ENCODE peak calls at places on chromosomes 4 and X, in nine cellular contexts. One of them, this sample, is unnamed.

GRCh38 chr4:14669418-14669817 is 332.9 kb upstream of the CPEB2 start:
- DNase-seq in stomach: no peak
- DNase-seq in breast epithelium: no peak
- DNase-seq in pancreas: no peak
- DNase-seq in adrenal gland: no peak
- DNase-seq in endodermal cell: no peak
- DNase-seq in prostate gland: no peak
- DNase-seq in astrocyte: no peak
- DNase-seq in psoas muscle: no peak
- DNase-seq in this sample: no peak

GRCh38 chrX:41541381-41541780 is 94.2 kb downstream of the NYX start:
- DNase-seq in prostate gland: no peak
- DNase-seq in adrenal gland: no peak
- DNase-seq in psoas muscle: no peak
- DNase-seq in endodermal cell: no peak
- DNase-seq in astrocyte: peak; percentile 17
- DNase-seq in breast epithelium: no peak
- DNase-seq in pancreas: no peak
- DNase-seq in stomach: no peak
- DNase-seq in this sample: no peak

GRCh38 chrX:12330841-12331240 is 192.6 kb downstream of the FRMPD4 start:
- DNase-seq in psoas muscle: no peak
- DNase-seq in stomach: no peak
- DNase-seq in pancreas: no peak
- DNase-seq in astrocyte: no peak
- DNase-seq in endodermal cell: no peak
- DNase-seq in prostate gland: no peak
- DNase-seq in breast epithelium: no peak
- DNase-seq in adrenal gland: no peak
- DNase-seq in this sample: no peak

GRCh38 chr4:120691536-120691935 is 231.0 kb downstream of the PRDM5 start:
- DNase-seq in pancreas: no peak
- DNase-seq in stomach: no peak
- DNase-seq in prostate gland: no peak
- DNase-seq in breast epithelium: no peak
- DNase-seq in astrocyte: peak; percentile 18
- DNase-seq in psoas muscle: no peak
- DNase-seq in adrenal gland: no peak
- DNase-seq in endodermal cell: no peak
- DNase-seq in this sample: no peak

GRCh38 chrX:153776611-153777045 is 4.2 kb upstream of the SRPK3 start:
- DNase-seq in endodermal cell: no peak
- DNase-seq in adrenal gland: no peak
- DNase-seq in psoas muscle: no peak
- DNase-seq in pancreas: no peak
- DNase-seq in breast epithelium: no peak
- DNase-seq in astrocyte: no peak
- DNase-seq in stomach: no peak
- DNase-seq in prostate gland: no peak
- DNase-seq in this sample: no peak

GRCh38 chrX:150352581-150352980 is 10.5 kb upstream of the MAMLD1 start:
- DNase-seq in endodermal cell: no peak
- DNase-seq in pancreas: no peak
- DNase-seq in psoas muscle: no peak
- DNase-seq in adrenal gland: no peak
- DNase-seq in astrocyte: no peak
- DNase-seq in breast epithelium: no peak
- DNase-seq in prostate gland: no peak
- DNase-seq in stomach: no peak
- DNase-seq in this sample: no peak

GRCh38 chr4:175542787-175543186 is 269.3 kb downstream of the GPM6A start:
- DNase-seq in psoas muscle: no peak
- DNase-seq in astrocyte: no peak
- DNase-seq in pancreas: no peak
- DNase-seq in adrenal gland: no peak
- DNase-seq in prostate gland: no peak
- DNase-seq in endodermal cell: no peak
- DNase-seq in stomach: no peak
- DNase-seq in breast epithelium: no peak
- DNase-seq in this sample: no peak

GRCh38 chr4:176205299-176205698 is 9.9 kb upstream of the SPATA4 start:
- DNase-seq in breast epithelium: no peak
- DNase-seq in pancreas: no peak
- DNase-seq in astrocyte: no peak
- DNase-seq in endodermal cell: peak; percentile 64
- DNase-seq in prostate gland: no peak
- DNase-seq in stomach: no peak
- DNase-seq in psoas muscle: no peak
- DNase-seq in adrenal gland: no peak
- DNase-seq in this sample: no peak

GRCh38 chrX:111095974-111096870 is at the start of gene PAK3:
- DNase-seq in breast epithelium: no peak
- DNase-seq in pancreas: peak; percentile 82
- DNase-seq in stomach: peak; percentile 35
- DNase-seq in prostate gland: no peak
- DNase-seq in psoas muscle: no peak
- DNase-seq in astrocyte: peak; percentile 90
- DNase-seq in endodermal cell: peak; percentile 87
- DNase-seq in adrenal gland: peak; percentile 19
- DNase-seq in this sample: no peak

GRCh38 chrX:47958943-47959342 is 44.8 kb downstream of the ZNF182 start:
- DNase-seq in prostate gland: no peak
- DNase-seq in astrocyte: no peak
- DNase-seq in psoas muscle: no peak
- DNase-seq in pancreas: no peak
- DNase-seq in breast epithelium: no peak
- DNase-seq in endodermal cell: peak; percentile 61
- DNase-seq in adrenal gland: no peak
- DNase-seq in stomach: no peak
- DNase-seq in this sample: peak; percentile 11

GRCh38 chrX:37454537-37455285 is 105.5 kb downstream of the PRRG1 start:
- DNase-seq in astrocyte: peak; percentile 70
- DNase-seq in endodermal cell: peak; percentile 55
- DNase-seq in adrenal gland: no peak
- DNase-seq in breast epithelium: no peak
- DNase-seq in stomach: no peak
- DNase-seq in pancreas: no peak
- DNase-seq in prostate gland: no peak
- DNase-seq in psoas muscle: no peak
- DNase-seq in this sample: no peak

GRCh38 chr4:26812049-26812729 is 48.5 kb upstream of the STIM2 start:
- DNase-seq in breast epithelium: no peak
- DNase-seq in pancreas: no peak
- DNase-seq in endodermal cell: no peak
- DNase-seq in prostate gland: no peak
- DNase-seq in psoas muscle: no peak
- DNase-seq in stomach: no peak
- DNase-seq in adrenal gland: no peak
- DNase-seq in astrocyte: no peak
- DNase-seq in this sample: no peak

GRCh38 chrX:44306336-44306735 is 37.1 kb downstream of the EFHC2 start:
- DNase-seq in adrenal gland: no peak
- DNase-seq in pancreas: no peak
- DNase-seq in breast epithelium: no peak
- DNase-seq in prostate gland: no peak
- DNase-seq in astrocyte: peak; percentile 4
- DNase-seq in psoas muscle: no peak
- DNase-seq in endodermal cell: no peak
- DNase-seq in stomach: peak; percentile 37
- DNase-seq in this sample: no peak

GRCh38 chr4:174669278-174669677 is 147.0 kb upstream of the HPGD start:
- DNase-seq in stomach: no peak
- DNase-seq in breast epithelium: no peak
- DNase-seq in pancreas: no peak
- DNase-seq in psoas muscle: no peak
- DNase-seq in astrocyte: peak; percentile 88
- DNase-seq in endodermal cell: no peak
- DNase-seq in prostate gland: no peak
- DNase-seq in adrenal gland: peak; percentile 35
- DNase-seq in this sample: no peak

GRCh38 chr4:59904331-59904730 is 1295.8 kb upstream of the ADGRL3 start:
- DNase-seq in stomach: no peak
- DNase-seq in pancreas: no peak
- DNase-seq in astrocyte: no peak
- DNase-seq in breast epithelium: no peak
- DNase-seq in psoas muscle: no peak
- DNase-seq in adrenal gland: no peak
- DNase-seq in prostate gland: no peak
- DNase-seq in endodermal cell: no peak
- DNase-seq in this sample: no peak

GRCh38 chr4:3500111-3500510 is 32.1 kb downstream of the LRPAP1 start:
- DNase-seq in adrenal gland: no peak
- DNase-seq in pancreas: no peak
- DNase-seq in breast epithelium: no peak
- DNase-seq in stomach: no peak
- DNase-seq in endodermal cell: no peak
- DNase-seq in psoas muscle: no peak
- DNase-seq in prostate gland: no peak
- DNase-seq in astrocyte: no peak
- DNase-seq in this sample: no peak

GRCh38 chr4:83552085-83552484 is 16.2 kb downstream of the GPAT3 start:
- DNase-seq in adrenal gland: no peak
- DNase-seq in psoas muscle: no peak
- DNase-seq in breast epithelium: no peak
- DNase-seq in stomach: no peak
- DNase-seq in pancreas: no peak
- DNase-seq in prostate gland: no peak
- DNase-seq in astrocyte: no peak
- DNase-seq in endodermal cell: no peak
- DNase-seq in this sample: no peak

DNA sequence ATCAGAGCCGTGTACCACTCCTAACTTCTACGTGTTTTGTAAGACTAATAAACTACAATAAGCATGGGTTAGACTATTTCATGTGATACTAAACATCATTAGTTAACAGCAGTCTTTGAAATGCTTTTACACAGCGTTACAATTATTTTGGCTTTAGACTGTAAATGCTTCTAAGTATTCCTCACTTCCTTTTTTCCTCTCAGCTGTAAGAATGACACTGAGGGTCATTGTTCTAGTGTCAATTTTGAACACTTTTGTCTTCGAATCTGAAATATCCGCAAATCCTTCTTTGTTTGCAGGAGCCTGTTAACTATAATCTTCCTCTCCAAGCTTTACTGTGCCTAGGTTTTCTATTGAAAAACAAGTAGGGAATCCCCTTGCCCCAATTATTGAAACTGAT is 1.5 kb downstream of the ABCE1 start:
- DNase-seq in astrocyte: peak; percentile 26
- DNase-seq in breast epithelium: no peak
- DNase-seq in pancreas: no peak
- DNase-seq in stomach: no peak
- DNase-seq in adrenal gland: no peak
- DNase-seq in endodermal cell: no peak
- DNase-seq in psoas muscle: no peak
- DNase-seq in prostate gland: no peak
- DNase-seq in this sample: no peak
- H3K27ac ChIP-seq in astrocyte: peak overlapping the region; percentile 96
- H3K27ac ChIP-seq in breast epithelium: no peak overlapping the region
- H3K27ac ChIP-seq in pancreas: no peak overlapping the region
- H3K27ac ChIP-seq in stomach: no peak overlapping the region
- H3K27ac ChIP-seq in adrenal gland: no peak overlapping the region
- H3K27ac ChIP-seq in endodermal cell: no peak overlapping the region
- H3K27ac ChIP-seq in psoas muscle: peak overlapping the region; percentile 98
- H3K27ac ChIP-seq in prostate gland: no peak overlapping the region
- H3K27ac ChIP-seq in this sample: no peak overlapping the region

DNA sequence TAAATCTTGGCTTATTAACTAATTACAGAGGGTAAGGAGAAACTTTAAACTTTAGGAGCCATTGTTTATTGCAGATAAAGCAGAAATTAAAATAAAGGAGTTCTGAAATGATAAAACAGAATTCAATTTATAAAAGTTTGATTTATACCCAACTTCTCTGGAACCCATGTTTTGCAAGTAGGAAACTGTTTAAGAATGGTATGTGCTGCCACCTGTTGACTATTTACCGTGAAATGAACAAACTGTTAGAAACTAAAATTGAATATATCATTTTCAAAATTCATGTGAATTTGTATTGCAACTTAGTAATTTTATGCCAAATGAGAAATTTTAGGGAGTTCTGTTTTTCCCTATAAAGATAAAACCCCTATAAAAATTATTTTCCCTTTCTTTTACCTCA is 11.0 kb upstream of the TBC1D8B start:
- DNase-seq in pancreas: no peak
- DNase-seq in adrenal gland: no peak
- DNase-seq in stomach: no peak
- DNase-seq in psoas muscle: no peak
- DNase-seq in breast epithelium: no peak
- DNase-seq in prostate gland: no peak
- DNase-seq in endodermal cell: no peak
- DNase-seq in astrocyte: no peak
- DNase-seq in this sample: no peak
- TF ChIP-seq CTCF in pancreas: no peak
- TF ChIP-seq CTCF in adrenal gland: peak; percentile 31
- TF ChIP-seq CTCF in stomach: no peak
- TF ChIP-seq CTCF in psoas muscle: peak; percentile 42
- TF ChIP-seq CTCF in breast epithelium: no peak
- TF ChIP-seq CTCF in prostate gland: no peak
- TF ChIP-seq CTCF in endodermal cell: peak; percentile 64
- TF ChIP-seq CTCF in astrocyte: no peak
- TF ChIP-seq CTCF in this sample: peak; percentile 32

DNA sequence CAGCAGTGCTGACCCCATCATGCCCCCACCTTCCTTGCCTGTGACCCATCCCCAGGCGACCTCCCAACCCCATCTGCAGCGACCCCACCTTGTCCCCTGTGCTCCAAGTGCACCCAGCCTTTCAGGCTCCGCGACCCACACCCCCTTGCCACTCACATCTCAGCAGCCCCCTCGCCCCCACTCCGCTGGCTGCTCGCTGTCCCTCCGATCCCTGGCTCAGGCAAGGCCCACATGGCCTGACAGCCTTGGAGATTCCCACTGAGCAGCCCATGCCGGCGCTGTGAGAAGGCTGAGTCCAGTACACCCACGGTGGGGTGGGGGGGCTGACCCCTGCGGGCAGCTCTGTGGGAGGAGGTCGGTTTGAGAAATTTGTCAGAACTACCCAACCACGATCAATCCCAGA is 9.1 kb downstream of the ZFYVE28 start:
- DNase-seq in astrocyte: no peak
- DNase-seq in breast epithelium: no peak
- DNase-seq in endodermal cell: peak; percentile 40
- DNase-seq in psoas muscle: no peak
- DNase-seq in pancreas: no peak
- DNase-seq in stomach: no peak
- DNase-seq in adrenal gland: no peak
- DNase-seq in prostate gland: no peak
- DNase-seq in this sample: no peak
- H3K27ac ChIP-seq in astrocyte: no peak overlapping the region
- H3K27ac ChIP-seq in breast epithelium: no peak overlapping the region
- H3K27ac ChIP-seq in endodermal cell: no peak overlapping the region
- H3K27ac ChIP-seq in psoas muscle: no peak overlapping the region
- H3K27ac ChIP-seq in pancreas: no peak overlapping the region
- H3K27ac ChIP-seq in stomach: no peak overlapping the region
- H3K27ac ChIP-seq in adrenal gland: no peak overlapping the region
- H3K27ac ChIP-seq in prostate gland: no peak overlapping the region
- H3K27ac ChIP-seq in this sample: no peak overlapping the region

DNA sequence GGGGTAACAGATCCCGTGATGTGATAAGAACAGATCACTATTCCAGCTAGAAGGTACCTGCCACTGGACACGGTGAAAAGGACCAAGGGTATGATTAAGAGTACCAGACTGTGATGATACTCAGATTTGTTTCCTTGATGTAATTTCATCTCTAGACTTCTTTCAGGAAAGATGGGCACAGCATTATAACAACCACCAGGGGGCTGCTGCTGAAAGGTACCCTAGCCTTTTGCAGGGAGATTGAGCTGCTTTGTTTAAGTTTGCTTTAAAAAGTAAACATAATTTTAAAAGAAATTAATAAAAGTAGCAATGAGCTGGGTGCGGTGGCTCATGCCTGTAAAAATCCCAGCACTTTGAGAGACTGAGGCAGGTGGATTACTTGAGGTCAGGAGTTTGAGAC is 145.4 kb downstream of the EMCN start:
- DNase-seq in pancreas: no peak
- DNase-seq in psoas muscle: no peak
- DNase-seq in prostate gland: no peak
- DNase-seq in breast epithelium: no peak
- DNase-seq in stomach: no peak
- DNase-seq in adrenal gland: no peak
- DNase-seq in astrocyte: no peak
- DNase-seq in endodermal cell: peak; percentile 56
- DNase-seq in this sample: no peak
- TF ChIP-seq CTCF in pancreas: no peak
- TF ChIP-seq CTCF in psoas muscle: no peak
- TF ChIP-seq CTCF in prostate gland: no peak
- TF ChIP-seq CTCF in breast epithelium: no peak
- TF ChIP-seq CTCF in stomach: peak; percentile 14
- TF ChIP-seq CTCF in adrenal gland: no peak
- TF ChIP-seq CTCF in astrocyte: peak; percentile 53
- TF ChIP-seq CTCF in endodermal cell: peak; percentile 87
- TF ChIP-seq CTCF in this sample: peak; percentile 24